ENCODE peak calls at places on chromosome 4, in five cellular contexts. P is PC-3, O is hepatocyte, L is GM23248, F is HCT116. U is an unnamed sample. For H3K79me2 and H3K9me3, the result is how much of the 10 kb centered on the place peaks cover.

GRCh38 chr4:15805583-15806517 is 27.7 kb downstream of the CD38 start:
- DNase-seq in P (peak), O (peak), L (peak), F (peak), U (peak)

GRCh38 chr4:53920116-53920515 is 144.3 kb downstream of the CHIC2 start:
- DNase-seq in P (peak), O (no peak), L (peak), F (no peak), U (no peak)

GRCh38 chr4:88981993-88982392 is 75.0 kb downstream of the FAM13A start:
- DNase-seq in P (no peak), O (no peak), L (no peak), F (no peak), U (no peak)

GRCh38 chr4:132123870-132124623 is 1025.0 kb upstream of the PCDH10 start:
- DNase-seq in P (no peak), O (no peak), L (no peak), F (peak), U (no peak)

GRCh38 chr4:1593458-1593857 is 90.7 kb downstream of the FAM53A start:
- DNase-seq in P (no peak), O (no peak), L (no peak), F (no peak), U (no peak)

GRCh38 chr4:6480532-6481088 is 8.2 kb upstream of the PPP2R2C start:
- DNase-seq in P (peak), O (no peak), L (no peak), F (no peak), U (peak)

GRCh38 chr4:26873391-26874026 is 12.9 kb downstream of the STIM2 start:
- DNase-seq in P (no peak), O (no peak), L (no peak), F (no peak), U (no peak)

GRCh38 chr4:122555216-122555615 is 65.7 kb downstream of the IL21 start:
- DNase-seq in P (no peak), O (no peak), L (no peak), F (no peak), U (no peak)

GRCh38 chr4:185357220-185357619 is 38.5 kb downstream of the LRP2BP start:
- DNase-seq in P (no peak), O (no peak), L (peak), F (no peak), U (no peak)

GRCh38 chr4:94995684-94996394 is 238.1 kb downstream of the BMPR1B start:
- DNase-seq in P (no peak), O (peak), L (peak), F (no peak), U (no peak)

GRCh38 chr4:55008166-55009056 is 117.0 kb downstream of the KDR start:
- DNase-seq in P (peak), O (no peak), L (peak), F (no peak), U (no peak)

GRCh38 chr4:12689457-12689856 is 794.7 kb downstream of the RAB28 start:
- DNase-seq in P (peak), O (no peak), L (peak), F (no peak), U (no peak)

GRCh38 chr4:14168919-14169318 is 541.4 kb upstream of the BOD1L1 start:
- DNase-seq in P (peak), O (peak), L (peak), F (no peak), U (peak)

DNA sequence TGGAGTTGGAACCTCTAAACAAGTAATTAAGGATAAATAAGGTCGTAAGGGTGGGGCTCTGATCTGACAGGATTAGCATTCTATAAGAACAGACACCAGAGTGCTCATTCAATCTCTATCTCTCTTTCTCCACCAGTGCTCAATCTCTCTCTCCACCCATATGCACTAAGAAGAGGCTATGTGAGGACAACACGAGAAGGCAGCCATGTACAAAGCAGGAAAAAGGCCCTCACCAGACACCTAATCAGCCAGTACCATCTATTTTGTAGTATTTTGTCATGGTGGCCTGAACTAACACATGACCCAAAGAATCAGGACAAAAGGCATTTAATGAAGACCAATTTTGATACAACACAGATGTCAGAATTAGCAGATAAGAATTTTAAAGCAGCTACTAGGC is 16.8 kb downstream of the RFC1 start:
- DNase-seq in P (no peak), O (no peak), L (no peak), F (no peak), U (no peak)
- H3K79me2 ChIP-seq in P (under half), O (half or more), L (half or more), F (half or more), U (half or more)

GRCh38 chr4:40530961-40531635 is 98.6 kb downstream of the RBM47 start:
- DNase-seq in P (no peak), O (no peak), L (no peak), F (no peak), U (no peak)
- H3K9me3 ChIP-seq in P (under half), O (under half), L (under half), F (under half), U (under half)

DNA sequence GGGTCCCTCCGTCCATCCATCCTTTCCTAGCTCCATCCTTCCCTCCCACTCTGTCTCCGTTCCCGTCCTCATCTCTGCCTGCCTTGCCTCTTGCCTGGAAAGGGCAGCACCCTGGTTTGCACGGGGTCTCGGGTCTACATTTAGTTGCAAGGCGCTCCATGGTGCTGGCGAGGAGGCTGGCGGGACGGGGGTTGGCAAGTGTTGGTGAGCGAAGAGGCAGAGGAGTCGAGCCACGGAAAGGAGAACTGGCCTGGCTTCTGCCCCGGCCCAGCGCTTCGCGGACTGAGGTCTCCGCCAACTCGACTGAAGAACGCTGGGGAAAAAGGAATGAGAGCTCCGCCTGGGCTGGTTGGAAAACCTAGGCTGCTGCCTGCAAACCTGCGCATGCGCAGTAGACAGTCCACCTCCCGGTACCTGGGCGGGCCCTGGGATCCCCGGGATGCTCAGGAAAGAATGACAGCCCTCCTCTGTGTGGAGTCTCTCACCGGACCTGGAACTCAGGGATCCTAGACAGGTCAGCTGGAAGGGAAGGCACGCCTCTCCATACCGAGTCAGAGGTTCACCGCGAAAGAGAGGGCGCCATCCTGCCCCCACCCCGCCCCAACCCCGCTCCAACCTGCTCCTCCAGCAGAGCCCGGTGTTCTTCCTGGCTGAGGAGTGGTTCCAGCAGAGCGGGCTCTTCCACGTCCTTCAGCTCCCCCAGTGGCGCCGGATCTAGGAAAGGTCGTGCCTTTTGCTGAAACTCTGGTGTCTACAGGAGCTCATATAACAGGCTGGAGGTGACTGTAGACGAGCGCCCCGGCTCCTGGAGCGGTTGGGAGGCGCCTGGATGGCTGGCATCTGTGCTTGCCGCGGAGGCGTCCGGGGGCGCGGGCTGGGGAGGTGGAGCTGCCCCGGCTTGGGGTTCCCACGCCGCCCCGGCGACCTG is 6.0 kb downstream of the FRG2 start:
- DNase-seq in P (peak), O (peak), L (peak), F (no peak), U (no peak)
- TF ChIP-seq EZH2 in P (no peak), O (peak), L (no peak), F (no peak), U (no peak)

GRCh38 chr4:143099693-143100092 is 85.0 kb upstream of the USP38 start:
- DNase-seq in P (no peak), O (no peak), L (no peak), F (no peak), U (no peak)
- H3K79me2 ChIP-seq in P (under half), O (under half), L (under half), F (under half), U (under half)

GRCh38 chr4:129059028-129059427 is 34.3 kb downstream of the SCLT1 start:
- DNase-seq in P (no peak), O (no peak), L (no peak), F (no peak), U (no peak)
- H3K9me3 ChIP-seq in P (under half), O (under half), L (under half), F (under half), U (under half)

GRCh38 chr4:20075479-20075878 is 176.2 kb upstream of the SLIT2 start:
- DNase-seq in P (peak), O (no peak), L (peak), F (no peak), U (no peak)

GRCh38 chr4:20078644-20079043 is 173.1 kb upstream of the SLIT2 start:
- DNase-seq in P (no peak), O (no peak), L (no peak), F (no peak), U (no peak)

GRCh38 chr4:20074450-20074849 is 177.3 kb upstream of the SLIT2 start:
- DNase-seq in P (peak), O (peak), L (no peak), F (no peak), U (no peak)
- TF ChIP-seq EZH2 in P (no peak), O (no peak), L (no peak), F (no peak), U (no peak)

DNA sequence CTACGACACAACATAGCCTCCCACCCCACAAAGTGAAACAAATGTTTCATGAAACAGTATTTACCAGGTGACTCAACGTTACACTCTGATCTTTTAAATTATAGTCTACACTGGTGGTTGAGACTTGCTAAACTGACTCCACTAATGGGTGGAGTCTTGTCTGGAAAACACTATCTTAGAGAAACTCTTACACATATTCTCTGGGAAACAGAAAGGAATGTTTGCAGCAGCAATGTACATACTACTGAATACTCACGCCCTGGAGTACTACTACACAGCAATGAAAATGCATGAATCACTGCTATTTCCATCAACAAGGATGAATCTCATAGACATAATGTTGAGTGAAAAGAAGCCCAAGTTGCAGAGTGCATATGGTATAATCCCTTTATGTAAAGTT is 208.5 kb upstream of the IGFBP7 start:
- DNase-seq in P (peak), O (no peak), L (peak), F (no peak), U (no peak)
- H3K79me2 ChIP-seq in P (under half), O (under half), L (under half), F (under half), U (under half)

U was measured in PC-9.